ENCODE peak calls at places on chromosomes 16 and 17, in seven cellular contexts. One of them, this sample, is unnamed.

GRCh38 chr17:21289902-21290571 is 5.5 kb downstream of the MAP2K3 start:
- DNase-seq in frontal cortex: no peak
- DNase-seq in activated CD4-positive, CD25-positive, alpha-beta regulatory T cell treated with anti-CD3 and anti-CD28 coated beads, Interleukin-2, amount 50 U/mL, for 16 hours: no peak
- DNase-seq in OCI-M1: no peak
- DNase-seq in HCEC 1CT: no peak
- DNase-seq in activated T-cell treated with anti-CD3 and anti-CD28 coated beads for 1 hour: no peak
- DNase-seq in iris pigment epithelial cell: no peak
- DNase-seq in this sample: no peak

GRCh38 chr17:62718420-62718819 is 89.7 kb downstream of the MARCHF10 start:
- DNase-seq in frontal cortex: no peak
- DNase-seq in activated CD4-positive, CD25-positive, alpha-beta regulatory T cell treated with anti-CD3 and anti-CD28 coated beads, Interleukin-2, amount 50 U/mL, for 16 hours: no peak
- DNase-seq in OCI-M1: no peak
- DNase-seq in HCEC 1CT: no peak
- DNase-seq in activated T-cell treated with anti-CD3 and anti-CD28 coated beads for 1 hour: no peak
- DNase-seq in iris pigment epithelial cell: peak
- DNase-seq in this sample: no peak

GRCh38 chr17:226773-227580 is 45.5 kb upstream of the DOC2B start:
- DNase-seq in frontal cortex: peak
- DNase-seq in activated CD4-positive, CD25-positive, alpha-beta regulatory T cell treated with anti-CD3 and anti-CD28 coated beads, Interleukin-2, amount 50 U/mL, for 16 hours: no peak
- DNase-seq in OCI-M1: no peak
- DNase-seq in HCEC 1CT: no peak
- DNase-seq in activated T-cell treated with anti-CD3 and anti-CD28 coated beads for 1 hour: no peak
- DNase-seq in iris pigment epithelial cell: no peak
- DNase-seq in this sample: no peak

GRCh38 chr16:58859958-58860669 is 126.0 kb upstream of the GOT2 start:
- DNase-seq in frontal cortex: no peak
- DNase-seq in activated CD4-positive, CD25-positive, alpha-beta regulatory T cell treated with anti-CD3 and anti-CD28 coated beads, Interleukin-2, amount 50 U/mL, for 16 hours: no peak
- DNase-seq in OCI-M1: peak
- DNase-seq in HCEC 1CT: no peak
- DNase-seq in activated T-cell treated with anti-CD3 and anti-CD28 coated beads for 1 hour: no peak
- DNase-seq in iris pigment epithelial cell: no peak
- DNase-seq in this sample: no peak

GRCh38 chr17:21218831-21219380 is 4.9 kb upstream of the TMEM11 start:
- DNase-seq in frontal cortex: no peak
- DNase-seq in activated CD4-positive, CD25-positive, alpha-beta regulatory T cell treated with anti-CD3 and anti-CD28 coated beads, Interleukin-2, amount 50 U/mL, for 16 hours: no peak
- DNase-seq in OCI-M1: no peak
- DNase-seq in HCEC 1CT: no peak
- DNase-seq in activated T-cell treated with anti-CD3 and anti-CD28 coated beads for 1 hour: no peak
- DNase-seq in iris pigment epithelial cell: no peak
- DNase-seq in this sample: no peak

GRCh38 chr17:81866440-81867122 is 4.6 kb downstream of the ARHGDIA start:
- DNase-seq in frontal cortex: no peak
- DNase-seq in activated CD4-positive, CD25-positive, alpha-beta regulatory T cell treated with anti-CD3 and anti-CD28 coated beads, Interleukin-2, amount 50 U/mL, for 16 hours: no peak
- DNase-seq in OCI-M1: peak
- DNase-seq in HCEC 1CT: peak
- DNase-seq in activated T-cell treated with anti-CD3 and anti-CD28 coated beads for 1 hour: no peak
- DNase-seq in iris pigment epithelial cell: peak
- DNase-seq in this sample: no peak

GRCh38 chr16:19840524-19841110 is 44.0 kb downstream of the GPRC5B start:
- DNase-seq in frontal cortex: no peak
- DNase-seq in activated CD4-positive, CD25-positive, alpha-beta regulatory T cell treated with anti-CD3 and anti-CD28 coated beads, Interleukin-2, amount 50 U/mL, for 16 hours: no peak
- DNase-seq in OCI-M1: no peak
- DNase-seq in HCEC 1CT: no peak
- DNase-seq in activated T-cell treated with anti-CD3 and anti-CD28 coated beads for 1 hour: no peak
- DNase-seq in iris pigment epithelial cell: no peak
- DNase-seq in this sample: no peak

GRCh38 chr17:9371019-9371418 is 204.6 kb downstream of the STX8 start:
- DNase-seq in frontal cortex: no peak
- DNase-seq in activated CD4-positive, CD25-positive, alpha-beta regulatory T cell treated with anti-CD3 and anti-CD28 coated beads, Interleukin-2, amount 50 U/mL, for 16 hours: no peak
- DNase-seq in OCI-M1: no peak
- DNase-seq in HCEC 1CT: peak
- DNase-seq in activated T-cell treated with anti-CD3 and anti-CD28 coated beads for 1 hour: no peak
- DNase-seq in iris pigment epithelial cell: peak
- DNase-seq in this sample: no peak

GRCh38 chr17:10640475-10640874 is 16.6 kb downstream of the MYH3 start:
- DNase-seq in frontal cortex: no peak
- DNase-seq in activated CD4-positive, CD25-positive, alpha-beta regulatory T cell treated with anti-CD3 and anti-CD28 coated beads, Interleukin-2, amount 50 U/mL, for 16 hours: no peak
- DNase-seq in OCI-M1: no peak
- DNase-seq in HCEC 1CT: no peak
- DNase-seq in activated T-cell treated with anti-CD3 and anti-CD28 coated beads for 1 hour: no peak
- DNase-seq in iris pigment epithelial cell: no peak
- DNase-seq in this sample: no peak

GRCh38 chr16:8519179-8519578 is 71.1 kb downstream of the TMEM114 start:
- DNase-seq in frontal cortex: no peak
- DNase-seq in activated CD4-positive, CD25-positive, alpha-beta regulatory T cell treated with anti-CD3 and anti-CD28 coated beads, Interleukin-2, amount 50 U/mL, for 16 hours: no peak
- DNase-seq in OCI-M1: no peak
- DNase-seq in HCEC 1CT: no peak
- DNase-seq in activated T-cell treated with anti-CD3 and anti-CD28 coated beads for 1 hour: no peak
- DNase-seq in iris pigment epithelial cell: no peak
- DNase-seq in this sample: no peak

GRCh38 chr16:15639061-15639568 is 3.8 kb downstream of the MARF1 start:
- DNase-seq in frontal cortex: no peak
- DNase-seq in activated CD4-positive, CD25-positive, alpha-beta regulatory T cell treated with anti-CD3 and anti-CD28 coated beads, Interleukin-2, amount 50 U/mL, for 16 hours: no peak
- DNase-seq in OCI-M1: no peak
- DNase-seq in HCEC 1CT: no peak
- DNase-seq in activated T-cell treated with anti-CD3 and anti-CD28 coated beads for 1 hour: no peak
- DNase-seq in iris pigment epithelial cell: no peak
- DNase-seq in this sample: no peak

GRCh38 chr17:81664051-81664470 is 2.3 kb downstream of the OXLD1 start:
- DNase-seq in frontal cortex: no peak
- DNase-seq in activated CD4-positive, CD25-positive, alpha-beta regulatory T cell treated with anti-CD3 and anti-CD28 coated beads, Interleukin-2, amount 50 U/mL, for 16 hours: no peak
- DNase-seq in OCI-M1: no peak
- DNase-seq in HCEC 1CT: no peak
- DNase-seq in activated T-cell treated with anti-CD3 and anti-CD28 coated beads for 1 hour: no peak
- DNase-seq in iris pigment epithelial cell: no peak
- DNase-seq in this sample: no peak

GRCh38 chr16:66511615-66512500 is 38.1 kb downstream of the TK2 start:
- DNase-seq in frontal cortex: no peak
- DNase-seq in activated CD4-positive, CD25-positive, alpha-beta regulatory T cell treated with anti-CD3 and anti-CD28 coated beads, Interleukin-2, amount 50 U/mL, for 16 hours: no peak
- DNase-seq in OCI-M1: peak
- DNase-seq in HCEC 1CT: peak
- DNase-seq in activated T-cell treated with anti-CD3 and anti-CD28 coated beads for 1 hour: no peak
- DNase-seq in iris pigment epithelial cell: peak
- DNase-seq in this sample: no peak

GRCh38 chr16:19396555-19397011 is 21.1 kb upstream of the TMC5 start:
- DNase-seq in frontal cortex: no peak
- DNase-seq in activated CD4-positive, CD25-positive, alpha-beta regulatory T cell treated with anti-CD3 and anti-CD28 coated beads, Interleukin-2, amount 50 U/mL, for 16 hours: no peak
- DNase-seq in OCI-M1: no peak
- DNase-seq in HCEC 1CT: no peak
- DNase-seq in activated T-cell treated with anti-CD3 and anti-CD28 coated beads for 1 hour: no peak
- DNase-seq in iris pigment epithelial cell: no peak
- DNase-seq in this sample: no peak

GRCh38 chr17:66508896-66509843 is 206.8 kb downstream of the PRKCA start:
- DNase-seq in frontal cortex: no peak
- DNase-seq in activated CD4-positive, CD25-positive, alpha-beta regulatory T cell treated with anti-CD3 and anti-CD28 coated beads, Interleukin-2, amount 50 U/mL, for 16 hours: no peak
- DNase-seq in OCI-M1: no peak
- DNase-seq in HCEC 1CT: peak
- DNase-seq in activated T-cell treated with anti-CD3 and anti-CD28 coated beads for 1 hour: peak
- DNase-seq in iris pigment epithelial cell: peak
- DNase-seq in this sample: no peak

GRCh38 chr16:28324887-28325279 is 32.6 kb downstream of the SBK1 start:
- DNase-seq in frontal cortex: no peak
- DNase-seq in activated CD4-positive, CD25-positive, alpha-beta regulatory T cell treated with anti-CD3 and anti-CD28 coated beads, Interleukin-2, amount 50 U/mL, for 16 hours: no peak
- DNase-seq in OCI-M1: no peak
- DNase-seq in HCEC 1CT: no peak
- DNase-seq in activated T-cell treated with anti-CD3 and anti-CD28 coated beads for 1 hour: no peak
- DNase-seq in iris pigment epithelial cell: no peak
- DNase-seq in this sample: no peak

GRCh38 chr16:53958481-53958880 is 254.5 kb downstream of the FTO start:
- DNase-seq in frontal cortex: no peak
- DNase-seq in activated CD4-positive, CD25-positive, alpha-beta regulatory T cell treated with anti-CD3 and anti-CD28 coated beads, Interleukin-2, amount 50 U/mL, for 16 hours: no peak
- DNase-seq in OCI-M1: no peak
- DNase-seq in HCEC 1CT: no peak
- DNase-seq in activated T-cell treated with anti-CD3 and anti-CD28 coated beads for 1 hour: no peak
- DNase-seq in iris pigment epithelial cell: no peak
- DNase-seq in this sample: peak

GRCh38 chr16:4714996-4715395 is 19.1 kb downstream of the ANKS3 start:
- DNase-seq in frontal cortex: no peak
- DNase-seq in activated CD4-positive, CD25-positive, alpha-beta regulatory T cell treated with anti-CD3 and anti-CD28 coated beads, Interleukin-2, amount 50 U/mL, for 16 hours: no peak
- DNase-seq in OCI-M1: no peak
- DNase-seq in HCEC 1CT: no peak
- DNase-seq in activated T-cell treated with anti-CD3 and anti-CD28 coated beads for 1 hour: no peak
- DNase-seq in iris pigment epithelial cell: no peak
- DNase-seq in this sample: no peak

GRCh38 chr16:58042001-58042885 is 16.7 kb downstream of the MMP15 start:
- DNase-seq in frontal cortex: no peak
- DNase-seq in activated CD4-positive, CD25-positive, alpha-beta regulatory T cell treated with anti-CD3 and anti-CD28 coated beads, Interleukin-2, amount 50 U/mL, for 16 hours: no peak
- DNase-seq in OCI-M1: no peak
- DNase-seq in HCEC 1CT: no peak
- DNase-seq in activated T-cell treated with anti-CD3 and anti-CD28 coated beads for 1 hour: no peak
- DNase-seq in iris pigment epithelial cell: no peak
- DNase-seq in this sample: no peak

GRCh38 chr17:4144411-4144747 is 1.4 kb downstream of the CYB5D2 start:
- DNase-seq in frontal cortex: no peak
- DNase-seq in activated CD4-positive, CD25-positive, alpha-beta regulatory T cell treated with anti-CD3 and anti-CD28 coated beads, Interleukin-2, amount 50 U/mL, for 16 hours: no peak
- DNase-seq in OCI-M1: peak
- DNase-seq in HCEC 1CT: no peak
- DNase-seq in activated T-cell treated with anti-CD3 and anti-CD28 coated beads for 1 hour: no peak
- DNase-seq in iris pigment epithelial cell: no peak
- DNase-seq in this sample: no peak

GRCh38 chr17:7132511-7133094 is 18.0 kb upstream of the ASGR2 start:
- DNase-seq in frontal cortex: no peak
- DNase-seq in activated CD4-positive, CD25-positive, alpha-beta regulatory T cell treated with anti-CD3 and anti-CD28 coated beads, Interleukin-2, amount 50 U/mL, for 16 hours: no peak
- DNase-seq in OCI-M1: peak
- DNase-seq in HCEC 1CT: no peak
- DNase-seq in activated T-cell treated with anti-CD3 and anti-CD28 coated beads for 1 hour: peak
- DNase-seq in iris pigment epithelial cell: no peak
- DNase-seq in this sample: no peak

GRCh38 chr17:6831662-6832263 is at the start of gene TEKT1:
- DNase-seq in frontal cortex: peak
- DNase-seq in activated CD4-positive, CD25-positive, alpha-beta regulatory T cell treated with anti-CD3 and anti-CD28 coated beads, Interleukin-2, amount 50 U/mL, for 16 hours: peak
- DNase-seq in OCI-M1: no peak
- DNase-seq in HCEC 1CT: peak
- DNase-seq in activated T-cell treated with anti-CD3 and anti-CD28 coated beads for 1 hour: peak
- DNase-seq in iris pigment epithelial cell: peak
- DNase-seq in this sample: no peak

GRCh38 chr16:87725596-87726235 is 40.1 kb downstream of the KLHDC4 start:
- DNase-seq in frontal cortex: no peak
- DNase-seq in activated CD4-positive, CD25-positive, alpha-beta regulatory T cell treated with anti-CD3 and anti-CD28 coated beads, Interleukin-2, amount 50 U/mL, for 16 hours: no peak
- DNase-seq in OCI-M1: no peak
- DNase-seq in HCEC 1CT: no peak
- DNase-seq in activated T-cell treated with anti-CD3 and anti-CD28 coated beads for 1 hour: no peak
- DNase-seq in iris pigment epithelial cell: peak
- DNase-seq in this sample: no peak

GRCh38 chr17:64679710-64680216 is 17.7 kb upstream of the SMURF2 start:
- DNase-seq in frontal cortex: no peak
- DNase-seq in activated CD4-positive, CD25-positive, alpha-beta regulatory T cell treated with anti-CD3 and anti-CD28 coated beads, Interleukin-2, amount 50 U/mL, for 16 hours: no peak
- DNase-seq in OCI-M1: no peak
- DNase-seq in HCEC 1CT: peak
- DNase-seq in activated T-cell treated with anti-CD3 and anti-CD28 coated beads for 1 hour: no peak
- DNase-seq in iris pigment epithelial cell: peak
- DNase-seq in this sample: no peak

GRCh38 chr17:60256174-60256573 is 106.4 kb downstream of the CA4 start:
- DNase-seq in frontal cortex: no peak
- DNase-seq in activated CD4-positive, CD25-positive, alpha-beta regulatory T cell treated with anti-CD3 and anti-CD28 coated beads, Interleukin-2, amount 50 U/mL, for 16 hours: no peak
- DNase-seq in OCI-M1: no peak
- DNase-seq in HCEC 1CT: no peak
- DNase-seq in activated T-cell treated with anti-CD3 and anti-CD28 coated beads for 1 hour: no peak
- DNase-seq in iris pigment epithelial cell: peak
- DNase-seq in this sample: no peak

GRCh38 chr17:16888413-16889087 is 83.4 kb downstream of the TNFRSF13B start:
- DNase-seq in frontal cortex: no peak
- DNase-seq in activated CD4-positive, CD25-positive, alpha-beta regulatory T cell treated with anti-CD3 and anti-CD28 coated beads, Interleukin-2, amount 50 U/mL, for 16 hours: no peak
- DNase-seq in OCI-M1: no peak
- DNase-seq in HCEC 1CT: no peak
- DNase-seq in activated T-cell treated with anti-CD3 and anti-CD28 coated beads for 1 hour: no peak
- DNase-seq in iris pigment epithelial cell: no peak
- DNase-seq in this sample: no peak

GRCh38 chr16:81486555-81487061 is 42.0 kb downstream of the CMIP start:
- DNase-seq in frontal cortex: no peak
- DNase-seq in activated CD4-positive, CD25-positive, alpha-beta regulatory T cell treated with anti-CD3 and anti-CD28 coated beads, Interleukin-2, amount 50 U/mL, for 16 hours: no peak
- DNase-seq in OCI-M1: no peak
- DNase-seq in HCEC 1CT: no peak
- DNase-seq in activated T-cell treated with anti-CD3 and anti-CD28 coated beads for 1 hour: no peak
- DNase-seq in iris pigment epithelial cell: peak
- DNase-seq in this sample: no peak

This sample was measured in hypothalamus.